ENCODE peak calls at places on chromosomes 6 and 20, in eight cellular contexts. P, G, F, Y, X, T, I and W are unnamed samples.

GRCh38 chr6:2764610-2765165 is 505 bp upstream of the WRNIP1 start:
- DNase-seq in P (peak), G (peak), F (peak), Y (peak), X (no peak), T (peak), I (peak), W (no peak)

GRCh38 chr20:52473171-52473570 is 281.6 kb upstream of the ZFP64 start:
- DNase-seq in P (no peak), G (no peak), F (no peak), Y (no peak), X (no peak), T (no peak), I (no peak), W (no peak)

GRCh38 chr6:127900935-127901334 is at the start of gene THEMIS:
- DNase-seq in P (no peak), G (no peak), F (no peak), Y (no peak), X (no peak), T (no peak), I (no peak), W (no peak)

GRCh38 chr6:75489025-75489424 is 4.6 kb downstream of the FILIP1 start:
- DNase-seq in P (no peak), G (no peak), F (no peak), Y (no peak), X (no peak), T (peak), I (no peak), W (no peak)

GRCh38 chr6:88263591-88263990 is 97.4 kb upstream of the CNR1 start:
- DNase-seq in P (no peak), G (no peak), F (no peak), Y (peak), X (no peak), T (peak), I (no peak), W (no peak)

GRCh38 chr6:47111685-47112084 is 69.6 kb upstream of the ADGRF1 start:
- DNase-seq in P (no peak), G (peak), F (no peak), Y (no peak), X (peak), T (peak), I (no peak), W (peak)

GRCh38 chr20:17609978-17610377 is 40.1 kb downstream of the DSTN start:
- DNase-seq in P (no peak), G (no peak), F (no peak), Y (no peak), X (no peak), T (no peak), I (no peak), W (no peak)

GRCh38 chr6:156857573-156857972 is 80.4 kb downstream of the ARID1B start:
- DNase-seq in P (peak), G (no peak), F (no peak), Y (no peak), X (no peak), T (peak), I (no peak), W (no peak)

GRCh38 chr6:151490996-151491395 is 2.8 kb upstream of the CCDC170 start:
- DNase-seq in P (no peak), G (no peak), F (no peak), Y (no peak), X (no peak), T (peak), I (no peak), W (no peak)

GRCh38 chr20:53910312-53911002 is 159.9 kb downstream of the BCAS1 start:
- DNase-seq in P (no peak), G (no peak), F (no peak), Y (no peak), X (no peak), T (no peak), I (no peak), W (no peak)

GRCh38 chr6:43890197-43891062 is 120.4 kb downstream of the VEGFA start:
- DNase-seq in P (no peak), G (no peak), F (no peak), Y (no peak), X (no peak), T (no peak), I (no peak), W (no peak)

GRCh38 chr6:6678185-6678671 is 89.7 kb downstream of the LY86 start:
- DNase-seq in P (no peak), G (peak), F (no peak), Y (no peak), X (no peak), T (peak), I (no peak), W (peak)

GRCh38 chr20:58429303-58429702 is 40.3 kb downstream of the VAPB start:
- DNase-seq in P (no peak), G (no peak), F (no peak), Y (no peak), X (no peak), T (no peak), I (no peak), W (no peak)

GRCh38 chr6:134138226-134138975 is 86.0 kb upstream of the SLC2A12 start:
- DNase-seq in P (no peak), G (no peak), F (no peak), Y (no peak), X (no peak), T (peak), I (no peak), W (no peak)

GRCh38 chr6:136468711-136469110 is 81.5 kb downstream of the MAP7 start:
- DNase-seq in P (no peak), G (no peak), F (no peak), Y (no peak), X (no peak), T (no peak), I (no peak), W (no peak)

GRCh38 chr20:10978713-10979112 is 304.9 kb upstream of the JAG1 start:
- DNase-seq in P (no peak), G (no peak), F (no peak), Y (no peak), X (no peak), T (no peak), I (no peak), W (no peak)

GRCh38 chr20:2249935-2250334 is 45.9 kb upstream of the TGM3 start:
- DNase-seq in P (no peak), G (no peak), F (no peak), Y (no peak), X (no peak), T (no peak), I (no peak), W (no peak)

GRCh38 chr6:2578729-2579128 is 172.0 kb downstream of the MYLK4 start:
- DNase-seq in P (no peak), G (no peak), F (no peak), Y (no peak), X (no peak), T (peak), I (no peak), W (no peak)

GRCh38 chr6:32397252-32397920 is 9.6 kb downstream of the BTNL2 start:
- DNase-seq in P (peak), G (no peak), F (no peak), Y (no peak), X (no peak), T (no peak), I (no peak), W (no peak)

GRCh38 chr6:140671926-140672325 is 1297.5 kb upstream of the CITED2 start:
- DNase-seq in P (no peak), G (no peak), F (no peak), Y (peak), X (no peak), T (no peak), I (no peak), W (no peak)

GRCh38 chr6:34237316-34237721 is 646 bp downstream of the HMGA1 start:
- DNase-seq in P (no peak), G (no peak), F (no peak), Y (peak), X (no peak), T (no peak), I (no peak), W (no peak)

GRCh38 chr6:132978685-132979084 is 164.3 kb downstream of the RPS12 start:
- DNase-seq in P (no peak), G (no peak), F (no peak), Y (no peak), X (no peak), T (no peak), I (no peak), W (no peak)
- H3K4me3 ChIP-seq in P (no peak), G (no peak), F (no peak), Y (no peak), X (no peak), T (no peak), I (no peak), W (no peak)

GRCh38 chr20:31721408-31722332 is 998 bp downstream of the BCL2L1 start:
- DNase-seq in P (no peak), G (no peak), F (no peak), Y (no peak), X (no peak), T (no peak), I (no peak), W (no peak)

GRCh38 chr20:31719644-31720485 is 2.8 kb downstream of the BCL2L1 start:
- DNase-seq in P (no peak), G (peak), F (peak), Y (peak), X (no peak), T (no peak), I (no peak), W (no peak)

GRCh38 chr20:31722388-31723281 is at the start of gene BCL2L1:
- DNase-seq in P (peak), G (peak), F (peak), Y (peak), X (peak), T (peak), I (peak), W (no peak)

GRCh38 chr20:31718952-31719643 is 3.6 kb downstream of the BCL2L1 start:
- DNase-seq in P (no peak), G (no peak), F (peak), Y (no peak), X (no peak), T (no peak), I (no peak), W (no peak)

GRCh38 chr20:31720486-31721407 is 1.9 kb downstream of the BCL2L1 start:
- DNase-seq in P (peak), G (peak), F (no peak), Y (no peak), X (no peak), T (no peak), I (no peak), W (no peak)
- TF ChIP-seq CTCF in P (peak), G (peak), F (no peak), Y (no peak), X (no peak), T (peak), I (no peak), W (peak)

GRCh38 chr6:111792914-111793700 is 80.1 kb downstream of the FYN start:
- DNase-seq in P (no peak), G (peak), F (no peak), Y (no peak), X (no peak), T (no peak), I (no peak), W (no peak)

GRCh38 chr6:111793711-111794111 is 79.5 kb downstream of the FYN start:
- DNase-seq in P (peak), G (peak), F (no peak), Y (no peak), X (no peak), T (no peak), I (no peak), W (no peak)

GRCh38 chr6:111791415-111791814 is 81.8 kb downstream of the FYN start:
- DNase-seq in P (no peak), G (no peak), F (no peak), Y (no peak), X (no peak), T (peak), I (no peak), W (no peak)

GRCh38 chr6:111794300-111794699 is 79.0 kb downstream of the FYN start:
- DNase-seq in P (no peak), G (no peak), F (no peak), Y (no peak), X (no peak), T (no peak), I (no peak), W (no peak)

GRCh38 chr6:111792241-111792640 is 81.0 kb downstream of the FYN start:
- DNase-seq in P (no peak), G (no peak), F (no peak), Y (no peak), X (no peak), T (no peak), I (no peak), W (no peak)
- H3K4me3 ChIP-seq in P (no peak), G (peak), F (no peak), Y (no peak), X (no peak), T (no peak), I (no peak), W (no peak)

DNA sequence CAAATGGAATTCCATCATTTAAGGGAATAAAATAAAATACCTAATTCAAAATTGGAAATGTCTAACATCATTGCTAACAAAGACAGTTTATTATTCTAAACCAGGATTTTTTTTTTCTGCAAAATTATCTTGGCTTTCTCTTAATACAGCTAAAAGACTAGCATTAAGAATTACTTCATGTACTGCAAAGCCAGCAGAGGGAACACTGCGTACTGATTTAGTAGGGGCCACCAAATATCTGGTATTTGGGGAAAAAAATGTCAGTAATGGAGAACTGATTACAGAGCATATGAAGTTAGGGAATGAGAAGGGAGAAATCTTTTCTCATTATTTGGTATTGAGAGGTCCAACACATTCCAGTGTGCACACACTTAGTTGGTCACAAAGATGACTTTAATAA is 3.2 kb upstream of the SOX4 start:
- DNase-seq in P (no peak), G (no peak), F (no peak), Y (no peak), X (no peak), T (peak), I (no peak), W (no peak)
- TF ChIP-seq CTCF in P (no peak), G (no peak), F (no peak), Y (peak), X (no peak), T (peak), I (no peak), W (no peak)

GRCh38 chr6:125793863-125794262 is 3.1 kb downstream of the NCOA7 start:
- DNase-seq in P (peak), G (no peak), F (no peak), Y (no peak), X (no peak), T (no peak), I (no peak), W (no peak)
- H3K4me3 ChIP-seq in P (peak), G (no peak), F (no peak), Y (no peak), X (no peak), T (no peak), I (no peak), W (no peak)

GRCh38 chr6:4858194-4859028 is 82.2 kb downstream of the CDYL start:
- DNase-seq in P (no peak), G (no peak), F (no peak), Y (no peak), X (no peak), T (no peak), I (no peak), W (no peak)
- TF ChIP-seq CTCF in P (no peak), G (no peak), F (no peak), Y (no peak), X (no peak), T (no peak), I (no peak), W (no peak)

DNA sequence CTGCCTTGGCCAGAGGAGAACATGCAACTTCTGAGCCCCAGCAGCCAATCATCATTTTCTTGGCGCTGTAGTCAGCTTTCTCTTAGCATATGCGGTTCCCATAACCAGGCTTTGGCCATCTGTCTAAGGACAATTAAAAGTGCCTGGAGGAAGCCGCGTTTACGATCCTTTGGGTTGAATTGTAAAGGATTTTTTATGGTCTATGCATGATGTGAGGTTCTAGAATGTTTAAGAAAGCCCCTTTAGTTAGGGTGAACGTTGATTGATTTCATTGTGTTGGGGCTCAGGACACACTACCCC is 791 bp upstream of the CDK19 start:
- DNase-seq in P (no peak), G (no peak), F (no peak), Y (no peak), X (no peak), T (no peak), I (no peak), W (no peak)
- H3K4me3 ChIP-seq in P (peak), G (peak), F (peak), Y (peak), X (peak), T (peak), I (peak), W (peak)

GRCh38 chr20:39429716-39430115 is 467.6 kb downstream of the DHX35 start:
- DNase-seq in P (no peak), G (peak), F (no peak), Y (peak), X (no peak), T (no peak), I (no peak), W (no peak)
- TF ChIP-seq CTCF in P (peak), G (peak), F (no peak), Y (peak), X (no peak), T (no peak), I (peak), W (peak)

GRCh38 chr6:85361643-85362014 is 88.3 kb upstream of the NT5E start:
- DNase-seq in P (no peak), G (no peak), F (no peak), Y (no peak), X (no peak), T (no peak), I (no peak), W (no peak)
- H3K4me3 ChIP-seq in P (no peak), G (no peak), F (no peak), Y (no peak), X (no peak), T (no peak), I (no peak), W (no peak)